ENCODE peak calls at places on chromosomes 4 and X, in four cellular contexts. One of them, this sample, is unnamed.

GRCh38 chr4:173436149-173436579 is 37.2 kb upstream of the SCRG1 start:
- DNase-seq in HS-5: peak; percentile 44
- DNase-seq in A549: no peak
- DNase-seq in AG04449: peak; percentile 74
- DNase-seq in this sample: no peak

GRCh38 chr4:94304365-94304971 is 38.2 kb downstream of the HPGDS start:
- DNase-seq in A549: peak; percentile 38
- DNase-seq in HS-5: no peak
- DNase-seq in AG04449: no peak
- DNase-seq in this sample: no peak

GRCh38 chrX:30023451-30023850 is 191.9 kb upstream of the MAGEB2 start:
- DNase-seq in AG04449: no peak
- DNase-seq in HS-5: peak; percentile 32
- DNase-seq in A549: no peak
- DNase-seq in this sample: no peak

GRCh38 chr4:132504438-132504837 is 644.7 kb upstream of the PCDH10 start:
- DNase-seq in HS-5: no peak
- DNase-seq in AG04449: no peak
- DNase-seq in A549: no peak
- DNase-seq in this sample: no peak

GRCh38 chr4:41369680-41370079 is 113.0 kb downstream of the UCHL1 start:
- DNase-seq in HS-5: no peak
- DNase-seq in A549: no peak
- DNase-seq in AG04449: no peak
- DNase-seq in this sample: no peak

GRCh38 chr4:72473434-72473900 is 95.6 kb downstream of the ADAMTS3 start:
- DNase-seq in AG04449: no peak
- DNase-seq in A549: no peak
- DNase-seq in HS-5: no peak
- DNase-seq in this sample: no peak

GRCh38 chrX:139559383-139560042 is 29.0 kb downstream of the F9 start:
- DNase-seq in A549: peak; percentile 68
- DNase-seq in HS-5: peak; percentile 14
- DNase-seq in AG04449: no peak
- DNase-seq in this sample: peak; percentile 1

GRCh38 chr4:143386812-143387211 is 50.1 kb downstream of the GAB1 start:
- DNase-seq in A549: no peak
- DNase-seq in HS-5: no peak
- DNase-seq in AG04449: no peak
- DNase-seq in this sample: no peak

GRCh38 chrX:43618376-43619205 is 37.5 kb upstream of the MAOA start:
- DNase-seq in A549: no peak
- DNase-seq in HS-5: no peak
- DNase-seq in AG04449: no peak
- DNase-seq in this sample: no peak

GRCh38 chr4:144820115-144820514 is 174.2 kb downstream of the HHIP start:
- DNase-seq in HS-5: peak; percentile 39
- DNase-seq in A549: no peak
- DNase-seq in AG04449: peak; percentile 21
- DNase-seq in this sample: no peak

GRCh38 chrX:153578200-153578835 is 20.6 kb downstream of the CCNQ start:
- DNase-seq in A549: no peak
- DNase-seq in AG04449: no peak
- DNase-seq in HS-5: no peak
- DNase-seq in this sample: no peak

GRCh38 chr4:119300388-119301131 is 21.4 kb downstream of the FABP2 start:
- DNase-seq in HS-5: peak; percentile 86
- DNase-seq in AG04449: peak; percentile 63
- DNase-seq in A549: peak; percentile 93
- DNase-seq in this sample: peak; percentile 78

GRCh38 chrX:22164770-22165388 is 107.8 kb upstream of the CBLL2 start:
- DNase-seq in A549: peak; percentile 27
- DNase-seq in HS-5: peak; percentile 23
- DNase-seq in AG04449: no peak
- DNase-seq in this sample: no peak

GRCh38 chr4:82213485-82214162 is 160.2 kb downstream of the HNRNPD start:
- DNase-seq in A549: no peak
- DNase-seq in AG04449: no peak
- DNase-seq in HS-5: no peak
- DNase-seq in this sample: no peak

GRCh38 chrX:98654565-98654964 is 1755.5 kb downstream of the PCDH19 start:
- DNase-seq in AG04449: no peak
- DNase-seq in HS-5: no peak
- DNase-seq in A549: no peak
- DNase-seq in this sample: no peak

GRCh38 chrX:107448625-107449468 is 605 bp upstream of the FRMPD3 start:
- DNase-seq in AG04449: no peak
- DNase-seq in HS-5: no peak
- DNase-seq in A549: peak; percentile 13
- DNase-seq in this sample: no peak